ENCODE peak calls at places on chromosome 22, in seven cellular contexts. One of them, this sample, is unnamed.

GRCh38 chr22:42794551-42795510 is 62.2 kb downstream of the ARFGAP3 start:
- DNase-seq in iris pigment epithelial cell: no peak
- DNase-seq in HFF-Myc: no peak
- DNase-seq in type B pancreatic cell: no peak
- DNase-seq in esophagus squamous epithelium: no peak
- DNase-seq in CD4-positive, alpha-beta memory T cell: no peak
- DNase-seq in RCC 7860: no peak
- DNase-seq in this sample: peak

GRCh38 chr22:44023404-44024287 is 456 bp upstream of the PARVB start:
- DNase-seq in RCC 7860: peak
- DNase-seq in HFF-Myc: no peak
- DNase-seq in type B pancreatic cell: no peak
- DNase-seq in CD4-positive, alpha-beta memory T cell: no peak
- DNase-seq in iris pigment epithelial cell: peak
- DNase-seq in esophagus squamous epithelium: no peak
- DNase-seq in this sample: no peak

GRCh38 chr22:42830161-42830560 is 26.9 kb downstream of the ARFGAP3 start:
- DNase-seq in HFF-Myc: no peak
- DNase-seq in esophagus squamous epithelium: no peak
- DNase-seq in iris pigment epithelial cell: no peak
- DNase-seq in RCC 7860: no peak
- DNase-seq in type B pancreatic cell: no peak
- DNase-seq in CD4-positive, alpha-beta memory T cell: no peak
- DNase-seq in this sample: peak

GRCh38 chr22:39773976-39774539 is 119.5 kb downstream of the ENTHD1 start:
- DNase-seq in type B pancreatic cell: no peak
- DNase-seq in HFF-Myc: no peak
- DNase-seq in iris pigment epithelial cell: peak
- DNase-seq in CD4-positive, alpha-beta memory T cell: peak
- DNase-seq in esophagus squamous epithelium: no peak
- DNase-seq in RCC 7860: no peak
- DNase-seq in this sample: no peak

GRCh38 chr22:46547883-46548244 is 10.4 kb upstream of the CELSR1 start:
- DNase-seq in type B pancreatic cell: no peak
- DNase-seq in CD4-positive, alpha-beta memory T cell: no peak
- DNase-seq in HFF-Myc: no peak
- DNase-seq in iris pigment epithelial cell: peak
- DNase-seq in RCC 7860: peak
- DNase-seq in esophagus squamous epithelium: no peak
- DNase-seq in this sample: no peak

GRCh38 chr22:38452373-38453064 is 2.5 kb downstream of the KCNJ4 start:
- DNase-seq in CD4-positive, alpha-beta memory T cell: no peak
- DNase-seq in HFF-Myc: no peak
- DNase-seq in iris pigment epithelial cell: no peak
- DNase-seq in type B pancreatic cell: no peak
- DNase-seq in RCC 7860: no peak
- DNase-seq in esophagus squamous epithelium: no peak
- DNase-seq in this sample: no peak

GRCh38 chr22:22930571-22931556 is 43.2 kb downstream of the IGLL5 start:
- DNase-seq in CD4-positive, alpha-beta memory T cell: no peak
- DNase-seq in HFF-Myc: no peak
- DNase-seq in iris pigment epithelial cell: no peak
- DNase-seq in RCC 7860: no peak
- DNase-seq in esophagus squamous epithelium: no peak
- DNase-seq in type B pancreatic cell: no peak
- DNase-seq in this sample: no peak

GRCh38 chr22:50627452-50627913 is 469 bp downstream of the ARSA start:
- DNase-seq in CD4-positive, alpha-beta memory T cell: no peak
- DNase-seq in RCC 7860: no peak
- DNase-seq in iris pigment epithelial cell: no peak
- DNase-seq in type B pancreatic cell: no peak
- DNase-seq in esophagus squamous epithelium: no peak
- DNase-seq in HFF-Myc: no peak
- DNase-seq in this sample: no peak

GRCh38 chr22:46627806-46628482 is 7.8 kb downstream of the GRAMD4 start:
- DNase-seq in type B pancreatic cell: no peak
- DNase-seq in HFF-Myc: no peak
- DNase-seq in iris pigment epithelial cell: no peak
- DNase-seq in esophagus squamous epithelium: no peak
- DNase-seq in RCC 7860: no peak
- DNase-seq in CD4-positive, alpha-beta memory T cell: no peak
- DNase-seq in this sample: no peak

GRCh38 chr22:40415531-40416266 is 45.3 kb downstream of the SGSM3 start:
- DNase-seq in CD4-positive, alpha-beta memory T cell: no peak
- DNase-seq in HFF-Myc: no peak
- DNase-seq in esophagus squamous epithelium: no peak
- DNase-seq in iris pigment epithelial cell: no peak
- DNase-seq in type B pancreatic cell: no peak
- DNase-seq in RCC 7860: no peak
- DNase-seq in this sample: no peak

GRCh38 chr22:40325315-40325714 is 21.0 kb upstream of the ADSL start:
- DNase-seq in type B pancreatic cell: no peak
- DNase-seq in HFF-Myc: no peak
- DNase-seq in iris pigment epithelial cell: no peak
- DNase-seq in CD4-positive, alpha-beta memory T cell: peak
- DNase-seq in RCC 7860: no peak
- DNase-seq in esophagus squamous epithelium: no peak
- DNase-seq in this sample: no peak

GRCh38 chr22:28316014-28316413 is 363.6 kb downstream of the TTC28 start:
- DNase-seq in iris pigment epithelial cell: no peak
- DNase-seq in esophagus squamous epithelium: no peak
- DNase-seq in RCC 7860: no peak
- DNase-seq in CD4-positive, alpha-beta memory T cell: no peak
- DNase-seq in type B pancreatic cell: no peak
- DNase-seq in HFF-Myc: no peak
- DNase-seq in this sample: no peak

GRCh38 chr22:37951305-37951704 is 2.1 kb downstream of the C22orf23 start:
- DNase-seq in HFF-Myc: no peak
- DNase-seq in RCC 7860: no peak
- DNase-seq in CD4-positive, alpha-beta memory T cell: no peak
- DNase-seq in iris pigment epithelial cell: no peak
- DNase-seq in type B pancreatic cell: no peak
- DNase-seq in esophagus squamous epithelium: no peak
- DNase-seq in this sample: no peak

GRCh38 chr22:38700271-38700788 is 413 bp downstream of the JOSD1 start:
- DNase-seq in type B pancreatic cell: no peak
- DNase-seq in iris pigment epithelial cell: peak
- DNase-seq in RCC 7860: peak
- DNase-seq in HFF-Myc: no peak
- DNase-seq in esophagus squamous epithelium: no peak
- DNase-seq in CD4-positive, alpha-beta memory T cell: no peak
- DNase-seq in this sample: peak

GRCh38 chr22:20040801-20041200 is 19.9 kb downstream of the TANGO2 start:
- DNase-seq in RCC 7860: no peak
- DNase-seq in iris pigment epithelial cell: no peak
- DNase-seq in HFF-Myc: no peak
- DNase-seq in esophagus squamous epithelium: no peak
- DNase-seq in CD4-positive, alpha-beta memory T cell: no peak
- DNase-seq in type B pancreatic cell: no peak
- DNase-seq in this sample: no peak

GRCh38 chr22:39515266-39516050 is 4.9 kb upstream of the ATF4 start:
- DNase-seq in type B pancreatic cell: no peak
- DNase-seq in iris pigment epithelial cell: no peak
- DNase-seq in HFF-Myc: no peak
- DNase-seq in RCC 7860: no peak
- DNase-seq in esophagus squamous epithelium: no peak
- DNase-seq in CD4-positive, alpha-beta memory T cell: no peak
- DNase-seq in this sample: no peak

GRCh38 chr22:46546466-46547178 is 9.2 kb upstream of the CELSR1 start:
- DNase-seq in HFF-Myc: no peak
- DNase-seq in iris pigment epithelial cell: peak
- DNase-seq in CD4-positive, alpha-beta memory T cell: no peak
- DNase-seq in RCC 7860: peak
- DNase-seq in esophagus squamous epithelium: no peak
- DNase-seq in type B pancreatic cell: no peak
- DNase-seq in this sample: no peak

GRCh38 chr22:38110008-38110862 is at the start of gene BAIAP2L2:
- DNase-seq in iris pigment epithelial cell: no peak
- DNase-seq in RCC 7860: peak
- DNase-seq in type B pancreatic cell: no peak
- DNase-seq in esophagus squamous epithelium: no peak
- DNase-seq in CD4-positive, alpha-beta memory T cell: no peak
- DNase-seq in HFF-Myc: no peak
- DNase-seq in this sample: no peak

GRCh38 chr22:31895317-31896133 is 48.8 kb upstream of the YWHAH start:
- DNase-seq in HFF-Myc: no peak
- DNase-seq in type B pancreatic cell: no peak
- DNase-seq in CD4-positive, alpha-beta memory T cell: no peak
- DNase-seq in iris pigment epithelial cell: no peak
- DNase-seq in esophagus squamous epithelium: no peak
- DNase-seq in RCC 7860: no peak
- DNase-seq in this sample: no peak

GRCh38 chr22:21568207-21569075 is 927 bp downstream of the UBE2L3 start:
- DNase-seq in RCC 7860: peak
- DNase-seq in esophagus squamous epithelium: no peak
- DNase-seq in CD4-positive, alpha-beta memory T cell: no peak
- DNase-seq in iris pigment epithelial cell: peak
- DNase-seq in type B pancreatic cell: no peak
- DNase-seq in HFF-Myc: no peak
- DNase-seq in this sample: no peak

This sample was measured in mesenteric fat pad.